ENCODE peak calls at places on chromosome 15, in eight cellular contexts. One of them, this sample, is unnamed.

GRCh38 chr15:61834076-61834697 is 226.1 kb downstream of the VPS13C start:
- DNase-seq in EL: peak; percentile 66
- DNase-seq in NCI-H1417: peak; percentile 60
- DNase-seq in mucosa of gallbladder: peak; percentile 85
- DNase-seq in brain microvascular endothelial cell: peak; percentile 79
- DNase-seq in CD8-positive, alpha-beta T cell: peak; percentile 57
- DNase-seq in GM04504: peak; percentile 44
- DNase-seq in GM20000: peak; percentile 58
- DNase-seq in this sample: peak; percentile 64

GRCh38 chr15:43383070-43383469 is 12.2 kb downstream of the TUBGCP4 start:
- DNase-seq in mucosa of gallbladder: no peak
- DNase-seq in CD8-positive, alpha-beta T cell: no peak
- DNase-seq in GM04504: no peak
- DNase-seq in GM20000: no peak
- DNase-seq in brain microvascular endothelial cell: no peak
- DNase-seq in EL: peak; percentile 12
- DNase-seq in NCI-H1417: no peak
- DNase-seq in this sample: no peak

GRCh38 chr15:39786444-39787056 is 3.9 kb upstream of the FSIP1 start:
- DNase-seq in EL: peak; percentile 72
- DNase-seq in mucosa of gallbladder: no peak
- DNase-seq in GM20000: peak; percentile 51
- DNase-seq in NCI-H1417: peak; percentile 23
- DNase-seq in CD8-positive, alpha-beta T cell: no peak
- DNase-seq in brain microvascular endothelial cell: no peak
- DNase-seq in GM04504: no peak
- DNase-seq in this sample: peak; percentile 27

GRCh38 chr15:75349851-75350588 is 3.2 kb downstream of the NEIL1 start:
- DNase-seq in EL: no peak
- DNase-seq in GM04504: no peak
- DNase-seq in GM20000: peak; percentile 78
- DNase-seq in NCI-H1417: no peak
- DNase-seq in brain microvascular endothelial cell: no peak
- DNase-seq in CD8-positive, alpha-beta T cell: peak; percentile 62
- DNase-seq in mucosa of gallbladder: peak; percentile 45
- DNase-seq in this sample: peak; percentile 48

GRCh38 chr15:74383695-74384565 is 16.5 kb upstream of the CYP11A1 start:
- DNase-seq in GM20000: peak; percentile 85
- DNase-seq in CD8-positive, alpha-beta T cell: no peak
- DNase-seq in NCI-H1417: no peak
- DNase-seq in EL: no peak
- DNase-seq in brain microvascular endothelial cell: no peak
- DNase-seq in GM04504: no peak
- DNase-seq in mucosa of gallbladder: no peak
- DNase-seq in this sample: peak; percentile 30

GRCh38 chr15:25177955-25178801 is 223.4 kb downstream of the SNRPN start:
- DNase-seq in NCI-H1417: no peak
- DNase-seq in mucosa of gallbladder: peak; percentile 9
- DNase-seq in GM04504: no peak
- DNase-seq in brain microvascular endothelial cell: no peak
- DNase-seq in GM20000: no peak
- DNase-seq in CD8-positive, alpha-beta T cell: no peak
- DNase-seq in EL: no peak
- DNase-seq in this sample: no peak

GRCh38 chr15:29615791-29616190 is 206.5 kb downstream of the TJP1 start:
- DNase-seq in EL: no peak
- DNase-seq in CD8-positive, alpha-beta T cell: no peak
- DNase-seq in GM20000: no peak
- DNase-seq in brain microvascular endothelial cell: no peak
- DNase-seq in GM04504: no peak
- DNase-seq in NCI-H1417: no peak
- DNase-seq in mucosa of gallbladder: no peak
- DNase-seq in this sample: no peak

GRCh38 chr15:94683912-94684311 is 452.6 kb downstream of the MCTP2 start:
- DNase-seq in EL: no peak
- DNase-seq in NCI-H1417: no peak
- DNase-seq in mucosa of gallbladder: no peak
- DNase-seq in CD8-positive, alpha-beta T cell: no peak
- DNase-seq in brain microvascular endothelial cell: no peak
- DNase-seq in GM04504: no peak
- DNase-seq in GM20000: no peak
- DNase-seq in this sample: no peak

GRCh38 chr15:72554471-72555425 is 80.6 kb downstream of the ARIH1 start:
- DNase-seq in brain microvascular endothelial cell: peak; percentile 94
- DNase-seq in GM20000: no peak
- DNase-seq in NCI-H1417: no peak
- DNase-seq in GM04504: no peak
- DNase-seq in CD8-positive, alpha-beta T cell: no peak
- DNase-seq in mucosa of gallbladder: no peak
- DNase-seq in EL: peak; percentile 69
- DNase-seq in this sample: no peak

GRCh38 chr15:90906181-90906849 is 3.2 kb downstream of the MAN2A2 start:
- DNase-seq in EL: no peak
- DNase-seq in mucosa of gallbladder: no peak
- DNase-seq in CD8-positive, alpha-beta T cell: no peak
- DNase-seq in NCI-H1417: no peak
- DNase-seq in GM20000: no peak
- DNase-seq in GM04504: no peak
- DNase-seq in brain microvascular endothelial cell: no peak
- DNase-seq in this sample: no peak

GRCh38 chr15:49604625-49605409 is 15.8 kb downstream of the FAM227B start:
- DNase-seq in brain microvascular endothelial cell: no peak
- DNase-seq in EL: no peak
- DNase-seq in GM04504: no peak
- DNase-seq in NCI-H1417: no peak
- DNase-seq in mucosa of gallbladder: no peak
- DNase-seq in CD8-positive, alpha-beta T cell: no peak
- DNase-seq in GM20000: no peak
- DNase-seq in this sample: no peak

GRCh38 chr15:82298520-82298919 is 35.9 kb downstream of the SAXO2 start:
- DNase-seq in CD8-positive, alpha-beta T cell: peak; percentile 47
- DNase-seq in brain microvascular endothelial cell: no peak
- DNase-seq in GM04504: no peak
- DNase-seq in NCI-H1417: no peak
- DNase-seq in GM20000: no peak
- DNase-seq in EL: no peak
- DNase-seq in mucosa of gallbladder: no peak
- DNase-seq in this sample: peak; percentile 22

GRCh38 chr15:39922450-39923092 is 2.5 kb upstream of the GPR176 start:
- DNase-seq in GM20000: no peak
- DNase-seq in brain microvascular endothelial cell: no peak
- DNase-seq in mucosa of gallbladder: no peak
- DNase-seq in GM04504: no peak
- DNase-seq in EL: no peak
- DNase-seq in NCI-H1417: no peak
- DNase-seq in CD8-positive, alpha-beta T cell: no peak
- DNase-seq in this sample: no peak

GRCh38 chr15:85456798-85457197 is 76.4 kb downstream of the AKAP13 start:
- DNase-seq in GM20000: no peak
- DNase-seq in EL: no peak
- DNase-seq in mucosa of gallbladder: no peak
- DNase-seq in brain microvascular endothelial cell: no peak
- DNase-seq in NCI-H1417: no peak
- DNase-seq in CD8-positive, alpha-beta T cell: no peak
- DNase-seq in GM04504: no peak
- DNase-seq in this sample: no peak

GRCh38 chr15:88982304-88982945 is 69.2 kb upstream of the MFGE8 start:
- DNase-seq in CD8-positive, alpha-beta T cell: no peak
- DNase-seq in mucosa of gallbladder: peak; percentile 11
- DNase-seq in GM04504: peak; percentile 71
- DNase-seq in NCI-H1417: no peak
- DNase-seq in GM20000: peak; percentile 76
- DNase-seq in EL: peak; percentile 77
- DNase-seq in brain microvascular endothelial cell: peak; percentile 78
- DNase-seq in this sample: no peak

GRCh38 chr15:59249816-59250215 is 43.2 kb downstream of the LDHAL6B start:
- DNase-seq in NCI-H1417: no peak
- DNase-seq in EL: no peak
- DNase-seq in GM20000: no peak
- DNase-seq in CD8-positive, alpha-beta T cell: no peak
- DNase-seq in GM04504: no peak
- DNase-seq in brain microvascular endothelial cell: no peak
- DNase-seq in mucosa of gallbladder: no peak
- DNase-seq in this sample: no peak

GRCh38 chr15:98294126-98294525 is 333.6 kb downstream of the ARRDC4 start:
- DNase-seq in EL: no peak
- DNase-seq in CD8-positive, alpha-beta T cell: no peak
- DNase-seq in brain microvascular endothelial cell: no peak
- DNase-seq in mucosa of gallbladder: no peak
- DNase-seq in NCI-H1417: no peak
- DNase-seq in GM04504: no peak
- DNase-seq in GM20000: no peak
- DNase-seq in this sample: no peak

GRCh38 chr15:78873796-78874761 is 1.4 kb downstream of the MORF4L1 start:
- DNase-seq in CD8-positive, alpha-beta T cell: no peak
- DNase-seq in GM20000: no peak
- DNase-seq in EL: peak; percentile 40
- DNase-seq in GM04504: no peak
- DNase-seq in NCI-H1417: peak; percentile 13
- DNase-seq in mucosa of gallbladder: no peak
- DNase-seq in brain microvascular endothelial cell: no peak
- DNase-seq in this sample: peak; percentile 33

GRCh38 chr15:69760890-69761568 is 308.4 kb downstream of the RPLP1 start:
- DNase-seq in EL: peak; percentile 98
- DNase-seq in NCI-H1417: no peak
- DNase-seq in CD8-positive, alpha-beta T cell: peak; percentile 66
- DNase-seq in brain microvascular endothelial cell: peak; percentile 99
- DNase-seq in GM04504: peak; percentile 96
- DNase-seq in GM20000: peak; percentile 59
- DNase-seq in mucosa of gallbladder: peak; percentile 68
- DNase-seq in this sample: peak; percentile 46

GRCh38 chr15:95259965-95260364 is 1028.6 kb downstream of the MCTP2 start:
- DNase-seq in NCI-H1417: no peak
- DNase-seq in CD8-positive, alpha-beta T cell: no peak
- DNase-seq in brain microvascular endothelial cell: no peak
- DNase-seq in GM04504: no peak
- DNase-seq in GM20000: no peak
- DNase-seq in mucosa of gallbladder: no peak
- DNase-seq in EL: no peak
- DNase-seq in this sample: no peak

GRCh38 chr15:68776477-68777270 is 44.0 kb downstream of the ANP32A start:
- DNase-seq in GM04504: no peak
- DNase-seq in CD8-positive, alpha-beta T cell: no peak
- DNase-seq in brain microvascular endothelial cell: no peak
- DNase-seq in GM20000: no peak
- DNase-seq in NCI-H1417: no peak
- DNase-seq in mucosa of gallbladder: no peak
- DNase-seq in EL: no peak
- DNase-seq in this sample: no peak

GRCh38 chr15:60392986-60393811 is 4.6 kb downstream of the ANXA2 start:
- DNase-seq in brain microvascular endothelial cell: peak; percentile 96
- DNase-seq in GM04504: peak; percentile 97
- DNase-seq in NCI-H1417: peak; percentile 28
- DNase-seq in GM20000: no peak
- DNase-seq in CD8-positive, alpha-beta T cell: no peak
- DNase-seq in mucosa of gallbladder: peak; percentile 85
- DNase-seq in EL: peak; percentile 99
- DNase-seq in this sample: peak; percentile 98

GRCh38 chr15:76346666-76347506 is 10.3 kb downstream of the ISL2 start:
- DNase-seq in GM20000: peak; percentile 39
- DNase-seq in EL: peak; percentile 73
- DNase-seq in CD8-positive, alpha-beta T cell: no peak
- DNase-seq in brain microvascular endothelial cell: no peak
- DNase-seq in GM04504: no peak
- DNase-seq in NCI-H1417: no peak
- DNase-seq in mucosa of gallbladder: no peak
- DNase-seq in this sample: no peak

GRCh38 chr15:40582726-40583246 is 11.3 kb upstream of the KNL1 start:
- DNase-seq in EL: peak; percentile 36
- DNase-seq in mucosa of gallbladder: peak; percentile 53
- DNase-seq in brain microvascular endothelial cell: no peak
- DNase-seq in GM20000: no peak
- DNase-seq in CD8-positive, alpha-beta T cell: no peak
- DNase-seq in NCI-H1417: peak; percentile 39
- DNase-seq in GM04504: peak; percentile 68
- DNase-seq in this sample: peak; percentile 97

GRCh38 chr15:96421211-96421610 is 90.7 kb downstream of the NR2F2 start:
- DNase-seq in brain microvascular endothelial cell: peak; percentile 28
- DNase-seq in GM04504: peak; percentile 3
- DNase-seq in CD8-positive, alpha-beta T cell: no peak
- DNase-seq in EL: peak; percentile 96
- DNase-seq in GM20000: no peak
- DNase-seq in mucosa of gallbladder: no peak
- DNase-seq in NCI-H1417: no peak
- DNase-seq in this sample: no peak

GRCh38 chr15:89199734-89200133 is 21.6 kb downstream of the RLBP1 start:
- DNase-seq in EL: no peak
- DNase-seq in NCI-H1417: no peak
- DNase-seq in GM04504: no peak
- DNase-seq in GM20000: no peak
- DNase-seq in brain microvascular endothelial cell: no peak
- DNase-seq in CD8-positive, alpha-beta T cell: no peak
- DNase-seq in mucosa of gallbladder: no peak
- DNase-seq in this sample: no peak

GRCh38 chr15:67836134-67836455 is 3.8 kb downstream of the RNU6-1 start:
- DNase-seq in GM04504: no peak
- DNase-seq in brain microvascular endothelial cell: no peak
- DNase-seq in EL: peak; percentile 39
- DNase-seq in mucosa of gallbladder: no peak
- DNase-seq in CD8-positive, alpha-beta T cell: no peak
- DNase-seq in NCI-H1417: no peak
- DNase-seq in GM20000: no peak
- DNase-seq in this sample: no peak

GRCh38 chr15:100734606-100735005 is 132.2 kb downstream of the ASB7 start:
- DNase-seq in brain microvascular endothelial cell: no peak
- DNase-seq in mucosa of gallbladder: no peak
- DNase-seq in GM04504: no peak
- DNase-seq in NCI-H1417: no peak
- DNase-seq in EL: no peak
- DNase-seq in GM20000: no peak
- DNase-seq in CD8-positive, alpha-beta T cell: no peak
- DNase-seq in this sample: no peak

GRCh38 chr15:89129123-89129815 is 41.0 kb downstream of the ABHD2 start:
- DNase-seq in brain microvascular endothelial cell: no peak
- DNase-seq in NCI-H1417: peak; percentile 72
- DNase-seq in CD8-positive, alpha-beta T cell: peak; percentile 46
- DNase-seq in EL: peak; percentile 34
- DNase-seq in GM04504: no peak
- DNase-seq in GM20000: peak; percentile 65
- DNase-seq in mucosa of gallbladder: no peak
- DNase-seq in this sample: peak; percentile 61

GRCh38 chr15:44883219-44883900 is 73.1 kb upstream of the TERB2 start:
- DNase-seq in mucosa of gallbladder: no peak
- DNase-seq in GM04504: no peak
- DNase-seq in brain microvascular endothelial cell: no peak
- DNase-seq in CD8-positive, alpha-beta T cell: no peak
- DNase-seq in NCI-H1417: no peak
- DNase-seq in EL: no peak
- DNase-seq in GM20000: peak; percentile 23
- DNase-seq in this sample: no peak

GRCh38 chr15:39312984-39313383 is 267.9 kb upstream of the THBS1 start:
- DNase-seq in CD8-positive, alpha-beta T cell: no peak
- DNase-seq in brain microvascular endothelial cell: no peak
- DNase-seq in NCI-H1417: no peak
- DNase-seq in GM04504: no peak
- DNase-seq in GM20000: peak; percentile 11
- DNase-seq in mucosa of gallbladder: peak; percentile 70
- DNase-seq in EL: no peak
- DNase-seq in this sample: peak; percentile 94

GRCh38 chr15:74995779-74996765 is 709 bp downstream of the SCAMP5 start:
- DNase-seq in mucosa of gallbladder: peak; percentile 37
- DNase-seq in NCI-H1417: peak; percentile 85
- DNase-seq in EL: no peak
- DNase-seq in CD8-positive, alpha-beta T cell: no peak
- DNase-seq in brain microvascular endothelial cell: no peak
- DNase-seq in GM04504: no peak
- DNase-seq in GM20000: no peak
- DNase-seq in this sample: peak; percentile 58

GRCh38 chr15:42215854-42216829 is 8.0 kb upstream of the VPS39 start:
- DNase-seq in brain microvascular endothelial cell: no peak
- DNase-seq in GM20000: no peak
- DNase-seq in NCI-H1417: no peak
- DNase-seq in EL: no peak
- DNase-seq in CD8-positive, alpha-beta T cell: no peak
- DNase-seq in mucosa of gallbladder: no peak
- DNase-seq in GM04504: no peak
- DNase-seq in this sample: no peak

GRCh38 chr15:96882361-96882760 is 551.9 kb downstream of the NR2F2 start:
- DNase-seq in GM04504: no peak
- DNase-seq in EL: no peak
- DNase-seq in GM20000: no peak
- DNase-seq in brain microvascular endothelial cell: no peak
- DNase-seq in NCI-H1417: no peak
- DNase-seq in mucosa of gallbladder: no peak
- DNase-seq in CD8-positive, alpha-beta T cell: no peak
- DNase-seq in this sample: no peak

This sample was measured in small intestine.